ENCODE peak calls at places on chromosomes 4 and X, in five cellular contexts. T is H1, F is mesenchymal stem cell, V is neuronal stem cell, G is trophoblast cell. I is an unnamed sample.

GRCh38 chrX:34918856-34919255 is 23.7 kb upstream of the FAM47B start:
- DNase-seq in T (no peak), F (peak), V (peak), G (peak), I (peak)

GRCh38 chrX:125172531-125172930 is 147.1 kb upstream of the TEX13C start:
- DNase-seq in T (no peak), F (no peak), V (no peak), G (no peak), I (no peak)

GRCh38 chrX:144916785-144917184 is 330.5 kb upstream of the SPANXN1 start:
- DNase-seq in T (no peak), F (no peak), V (no peak), G (no peak), I (no peak)

GRCh38 chr4:149113804-149114430 is 671.7 kb upstream of the NR3C2 start:
- DNase-seq in T (no peak), F (peak), V (no peak), G (no peak), I (no peak)

GRCh38 chr4:161143375-161143774 is 1020.4 kb downstream of the FSTL5 start:
- DNase-seq in T (no peak), F (no peak), V (no peak), G (no peak), I (no peak)

GRCh38 chr4:79763486-79764075 is 309.4 kb downstream of the ANTXR2 start:
- DNase-seq in T (no peak), F (no peak), V (no peak), G (no peak), I (no peak)

GRCh38 chr4:81555489-81555888 is 83.8 kb upstream of the RASGEF1B start:
- DNase-seq in T (no peak), F (no peak), V (no peak), G (no peak), I (no peak)

GRCh38 chr4:73006286-73006990 is 63.1 kb downstream of the COX18 start:
- DNase-seq in T (no peak), F (no peak), V (no peak), G (no peak), I (no peak)

GRCh38 chr4:92501456-92501855 is 197.7 kb downstream of the GRID2 start:
- DNase-seq in T (no peak), F (no peak), V (no peak), G (no peak), I (no peak)

GRCh38 chr4:86487738-86488137 is 106.4 kb upstream of the PTPN13 start:
- DNase-seq in T (no peak), F (no peak), V (no peak), G (no peak), I (no peak)

GRCh38 chrX:154529206-154529612 is 13.2 kb upstream of the FAM3A start:
- DNase-seq in T (no peak), F (peak), V (no peak), G (no peak), I (no peak)

GRCh38 chrX:56564182-56564885 is 907 bp downstream of the UBQLN2 start:
- DNase-seq in T (peak), F (peak), V (peak), G (peak), I (no peak)

GRCh38 chr4:71461422-71461821 is 122.6 kb downstream of the SLC4A4 start:
- DNase-seq in T (no peak), F (no peak), V (no peak), G (no peak), I (no peak)

GRCh38 chr4:80202190-80202711 is 4.9 kb downstream of the PRDM8 start:
- DNase-seq in T (peak), F (peak), V (no peak), G (peak), I (peak)

GRCh38 chr4:164383187-164384181 is 370.4 kb upstream of the SMIM31 start:
- DNase-seq in T (peak), F (peak), V (peak), G (no peak), I (peak)

GRCh38 chr4:33063238-33063637 is 2343.1 kb downstream of the PCDH7 start:
- DNase-seq in T (no peak), F (peak), V (no peak), G (no peak), I (no peak)

GRCh38 chr4:32010221-32010620 is 1290.1 kb downstream of the PCDH7 start:
- DNase-seq in T (no peak), F (peak), V (no peak), G (no peak), I (peak)

GRCh38 chr4:791866-792630 is 33.9 kb downstream of the CPLX1 start:
- DNase-seq in T (no peak), F (no peak), V (no peak), G (no peak), I (peak)

GRCh38 chr4:69026974-69027373 is 69.3 kb upstream of the UGT2B7 start:
- DNase-seq in T (no peak), F (no peak), V (no peak), G (no peak), I (no peak)

GRCh38 chrX:3939967-3940610 is 226.6 kb upstream of the PRKX start:
- DNase-seq in T (no peak), F (peak), V (no peak), G (peak), I (no peak)

GRCh38 chr4:105923507-105924238 is 28.4 kb downstream of the NPNT start:
- DNase-seq in T (no peak), F (peak), V (no peak), G (no peak), I (no peak)

GRCh38 chr4:188372856-188373255 is 233.6 kb downstream of the TRIML1 start:
- DNase-seq in T (no peak), F (peak), V (no peak), G (peak), I (no peak)

GRCh38 chr4:141346144-141346543 is 125.4 kb downstream of the ZNF330 start:
- DNase-seq in T (no peak), F (peak), V (no peak), G (no peak), I (no peak)

GRCh38 chr4:116180056-116180690 is 905.2 kb downstream of the TRAM1L1 start:
- DNase-seq in T (no peak), F (peak), V (peak), G (no peak), I (no peak)

GRCh38 chr4:92809381-92809780 is 505.6 kb downstream of the GRID2 start:
- DNase-seq in T (no peak), F (no peak), V (no peak), G (no peak), I (no peak)

GRCh38 chr4:175330652-175331051 is 412.5 kb downstream of the ADAM29 start:
- DNase-seq in T (no peak), F (peak), V (no peak), G (no peak), I (no peak)

DNA sequence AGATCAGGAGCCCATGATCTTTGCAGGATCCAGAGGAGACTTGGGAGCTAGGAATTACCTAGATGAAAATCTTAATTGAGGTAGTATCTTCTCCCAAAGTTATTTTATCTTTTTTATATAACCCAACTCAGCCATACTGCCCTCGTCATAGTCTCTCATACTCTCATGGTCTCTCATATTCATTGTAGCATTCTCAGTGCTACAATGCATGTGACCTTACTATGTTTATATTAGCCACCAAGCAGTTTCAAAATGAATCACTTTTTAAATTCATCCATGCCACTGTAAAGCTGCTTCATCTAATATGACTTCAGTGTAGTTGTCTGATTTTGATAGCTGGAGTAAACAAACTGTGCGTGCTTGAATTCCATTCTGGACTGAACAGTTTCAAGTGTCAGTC is 16.9 kb downstream of the PAGE4 start:
- DNase-seq in T (no peak), F (peak), V (no peak), G (no peak), I (no peak)
- H2AK5ac ChIP-seq in T (no peak), F (no peak), V (no peak), G (no peak), I (no peak)

GRCh38 chrX:38649674-38650647 is 88.6 kb downstream of the TSPAN7 start:
- DNase-seq in T (no peak), F (no peak), V (no peak), G (no peak), I (no peak)
- H2BK12ac ChIP-seq in T (no peak), F (no peak), V (no peak), G (no peak), I (no peak)

GRCh38 chr4:187294861-187295260 is 571.2 kb upstream of the FAT1 start:
- DNase-seq in T (no peak), F (peak), V (no peak), G (no peak), I (no peak)

GRCh38 chr4:187286536-187286935 is 562.9 kb upstream of the FAT1 start:
- DNase-seq in T (no peak), F (peak), V (no peak), G (peak), I (no peak)

GRCh38 chr4:187289371-187289770 is 565.7 kb upstream of the FAT1 start:
- DNase-seq in T (no peak), F (no peak), V (no peak), G (no peak), I (no peak)
- H3K4ac ChIP-seq in T (no peak), F (no peak), V (no peak), G (no peak), I (no peak)

DNA sequence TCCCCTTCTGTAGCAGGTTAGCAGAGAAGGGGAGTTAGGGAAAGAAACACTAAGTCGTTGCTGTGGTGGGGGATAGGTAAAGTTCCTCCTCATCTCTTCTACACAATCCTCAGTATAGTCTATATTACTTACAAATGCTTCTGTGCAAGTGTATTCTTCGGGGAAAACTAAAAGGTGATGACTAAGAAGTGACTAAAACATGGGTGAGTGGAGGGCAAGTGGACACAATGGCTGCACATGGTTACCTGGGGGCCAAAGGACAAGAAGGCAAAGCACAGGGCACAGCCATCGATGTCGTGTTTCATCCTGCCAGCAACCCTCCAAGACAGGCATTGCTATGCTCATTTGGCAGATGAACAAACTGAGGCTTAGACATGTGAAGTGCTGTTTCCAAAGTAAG is 35.5 kb upstream of the CCKAR start:
- DNase-seq in T (no peak), F (no peak), V (no peak), G (no peak), I (no peak)
- H2AK5ac ChIP-seq in T (no peak), F (no peak), V (no peak), G (no peak), I (no peak)

GRCh38 chr4:47551682-47552081 is 66.6 kb downstream of the ATP10D start:
- DNase-seq in T (no peak), F (peak), V (no peak), G (no peak), I (no peak)
- H2BK12ac ChIP-seq in T (no peak), F (no peak), V (no peak), G (no peak), I (no peak)

DNA sequence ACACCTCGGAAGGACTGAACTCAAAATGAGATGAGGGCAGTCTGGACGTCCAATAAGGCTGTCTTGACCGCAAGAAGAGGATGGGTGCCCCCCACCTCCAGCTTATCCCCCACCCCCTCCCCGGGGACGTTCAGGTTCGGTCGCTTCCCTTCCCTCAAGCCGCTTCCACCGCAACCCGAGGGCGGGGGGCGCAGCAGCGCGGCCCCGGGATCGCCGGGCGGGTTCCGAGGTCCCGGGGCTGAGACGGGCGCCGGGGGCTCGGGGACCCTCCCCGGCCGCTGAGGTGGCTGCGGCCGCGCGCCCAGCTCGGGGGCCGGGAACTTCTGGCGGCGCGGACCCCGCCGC is 458 bp downstream of the USP46 start:
- DNase-seq in T (no peak), F (no peak), V (peak), G (no peak), I (no peak)
- H3K4ac ChIP-seq in T (no peak), F (peak), V (no peak), G (peak), I (no peak)

DNA sequence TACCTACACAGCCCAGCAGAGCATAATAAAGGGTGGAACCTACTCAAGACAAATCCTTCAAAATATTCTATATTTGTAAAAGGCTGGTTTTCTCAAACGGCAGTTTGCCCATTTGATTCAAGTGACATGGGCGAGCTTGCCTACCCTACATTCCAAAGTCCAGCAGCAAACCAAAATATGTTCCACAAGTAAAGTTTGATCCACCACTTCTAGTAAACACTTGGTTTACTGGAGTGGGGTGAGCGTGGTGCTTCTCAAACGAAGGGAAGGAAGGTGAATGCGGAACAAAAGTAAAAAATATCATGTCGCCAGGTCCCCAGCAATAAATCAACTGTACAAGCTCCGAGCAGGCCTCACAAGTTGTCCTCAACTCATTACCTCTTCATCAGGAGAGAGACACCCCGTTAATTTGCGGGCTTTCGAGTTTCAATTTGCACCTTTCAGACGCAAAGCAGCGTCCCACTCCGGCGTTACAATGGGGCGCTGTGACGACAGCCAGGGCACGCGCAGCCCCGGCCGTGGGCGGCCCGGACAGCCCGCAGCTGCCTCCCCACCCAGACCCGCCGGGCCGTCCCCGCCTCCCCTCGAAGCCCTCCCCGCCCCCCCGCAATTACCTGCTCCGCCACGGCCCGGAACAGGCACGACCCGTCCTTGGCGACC is 1.1 kb downstream of the OTUD4 start:
- DNase-seq in T (peak), F (peak), V (no peak), G (peak), I (peak)
- H2AK5ac ChIP-seq in T (no peak), F (no peak), V (no peak), G (no peak), I (no peak)

GRCh38 chr4:144667500-144667899 is 21.5 kb downstream of the HHIP start:
- DNase-seq in T (no peak), F (peak), V (no peak), G (no peak), I (no peak)
- H2BK12ac ChIP-seq in T (no peak), F (no peak), V (no peak), G (no peak), I (no peak)

I was measured in H9.